ENCODE peak calls at places on chromosome 6, in four cellular contexts. W, Z, X and S are unnamed samples.

GRCh38 chr6:167566711-167567141 is 241.8 kb downstream of the TTLL2 start:
- DNase-seq in W (no peak), Z (no peak), X (no peak), S (no peak)

GRCh38 chr6:818191-818590 is 125.3 kb upstream of the EXOC2 start:
- DNase-seq in W (no peak), Z (no peak), X (no peak), S (no peak)

GRCh38 chr6:26205161-26205624 is 118.0 kb downstream of the HFE start:
- DNase-seq in W (peak; percentile 76), Z (peak; percentile 76), X (peak; percentile 86), S (peak; percentile 73)

GRCh38 chr6:29736563-29736962 is 13.3 kb downstream of the HLA-F start:
- DNase-seq in W (no peak), Z (no peak), X (no peak), S (no peak)

GRCh38 chr6:15539722-15540270 is 123.0 kb downstream of the DTNBP1 start:
- DNase-seq in W (no peak), Z (no peak), X (no peak), S (no peak)

GRCh38 chr6:152185158-152185574 is 377.7 kb downstream of the ESR1 start:
- DNase-seq in W (no peak), Z (no peak), X (no peak), S (no peak)

GRCh38 chr6:31578461-31579118 is 3.2 kb downstream of the TNF start:
- DNase-seq in W (no peak), Z (no peak), X (no peak), S (no peak)

GRCh38 chr6:170098428-170099170 is 192.3 kb downstream of the DLL1 start:
- DNase-seq in W (peak; percentile 11), Z (peak; percentile 12), X (no peak), S (no peak)

GRCh38 chr6:84798257-84798656 is 33.9 kb upstream of the TBX18 start:
- DNase-seq in W (no peak), Z (no peak), X (no peak), S (no peak)

GRCh38 chr6:3530515-3530914 is 73.7 kb upstream of the SLC22A23 start:
- DNase-seq in W (no peak), Z (no peak), X (no peak), S (no peak)

GRCh38 chr6:64520050-64520449 is 884.4 kb downstream of the PHF3 start:
- DNase-seq in W (no peak), Z (no peak), X (no peak), S (no peak)

GRCh38 chr6:158642097-158642601 is 2.4 kb downstream of the DYNLT1 start:
- DNase-seq in W (no peak), Z (no peak), X (peak; percentile 60), S (peak; percentile 8)

GRCh38 chr6:158644227-158645063 is at the start of gene DYNLT1:
- DNase-seq in W (peak; percentile 99), Z (peak; percentile 91), X (peak; percentile 97), S (peak; percentile 83)

GRCh38 chr6:158640519-158640918 is 4.0 kb downstream of the DYNLT1 start:
- DNase-seq in W (no peak), Z (no peak), X (peak; percentile 20), S (no peak)

GRCh38 chr6:158645064-158646022 is 800 bp upstream of the DYNLT1 start:
- DNase-seq in W (peak; percentile 24), Z (no peak), X (peak; percentile 0), S (no peak)

DNA sequence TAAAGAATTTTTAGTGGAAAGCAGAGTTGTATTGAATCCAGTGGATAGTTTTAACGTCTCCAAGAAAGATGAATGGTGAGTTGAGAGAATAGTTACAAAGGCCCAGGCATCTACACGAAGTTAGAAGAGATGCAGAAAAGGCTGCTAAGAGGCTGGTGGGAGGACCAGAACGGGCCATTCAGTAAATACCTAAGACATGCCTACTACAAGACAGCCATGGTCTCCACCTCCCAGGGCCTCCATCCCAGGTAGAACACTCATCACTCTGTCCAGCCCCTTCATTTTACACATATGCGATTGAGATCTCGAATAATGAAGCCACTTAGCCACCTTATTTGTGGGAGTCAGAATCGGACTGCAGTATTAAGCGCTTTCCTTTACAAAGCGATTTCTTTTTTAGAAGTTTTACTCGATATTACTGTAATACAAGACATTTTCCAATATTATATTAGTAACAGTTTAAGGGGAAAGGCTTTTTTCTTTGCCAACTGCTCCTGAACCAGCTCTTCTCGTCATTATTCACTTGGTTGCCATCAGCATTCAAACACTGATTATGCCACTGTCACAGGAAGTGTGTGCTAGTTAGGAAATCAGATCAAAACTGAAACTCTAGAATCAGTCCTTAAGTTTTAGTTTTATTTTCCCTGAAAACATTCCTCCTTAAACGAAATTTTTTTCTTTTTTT is 1.6 kb downstream of the DYNLT1 start:
- DNase-seq in W (peak; percentile 15), Z (no peak), X (peak; percentile 4), S (peak; percentile 4)
- H3K4me3 ChIP-seq in W (peak overlapping the region; percentile 81), Z (peak overlapping the region; percentile 97), X (peak overlapping the region; percentile 98), S (peak overlapping the region; percentile 77)

GRCh38 chr6:27812078-27812804 is 100.0 kb downstream of the OR2B2 start:
- DNase-seq in W (no peak), Z (no peak), X (no peak), S (no peak)
- H3K4me3 ChIP-seq in W (no peak overlapping the region), Z (no peak overlapping the region), X (no peak overlapping the region), S (no peak overlapping the region)

GRCh38 chr6:138833819-138834539 is 38.1 kb downstream of the ECT2L start:
- DNase-seq in W (no peak), Z (no peak), X (no peak), S (no peak)

GRCh38 chr6:138832182-138832581 is 36.3 kb downstream of the ECT2L start:
- DNase-seq in W (no peak), Z (no peak), X (no peak), S (no peak)

GRCh38 chr6:138824482-138825134 is 28.7 kb downstream of the ECT2L start:
- DNase-seq in W (no peak), Z (no peak), X (no peak), S (no peak)

GRCh38 chr6:138830273-138830672 is 34.4 kb downstream of the ECT2L start:
- DNase-seq in W (no peak), Z (no peak), X (no peak), S (no peak)
- H3K4me3 ChIP-seq in W (no peak overlapping the region), Z (no peak overlapping the region), X (no peak overlapping the region), S (no peak overlapping the region)

GRCh38 chr6:161274488-161274858 is 612 bp upstream of the AGPAT4 start:
- DNase-seq in W (no peak), Z (no peak), X (no peak), S (no peak)
- H3K4me3 ChIP-seq in W (peak overlapping the region; percentile 46), Z (peak overlapping the region; percentile 73), X (peak overlapping the region; percentile 65), S (peak overlapping the region; percentile 61)

DNA sequence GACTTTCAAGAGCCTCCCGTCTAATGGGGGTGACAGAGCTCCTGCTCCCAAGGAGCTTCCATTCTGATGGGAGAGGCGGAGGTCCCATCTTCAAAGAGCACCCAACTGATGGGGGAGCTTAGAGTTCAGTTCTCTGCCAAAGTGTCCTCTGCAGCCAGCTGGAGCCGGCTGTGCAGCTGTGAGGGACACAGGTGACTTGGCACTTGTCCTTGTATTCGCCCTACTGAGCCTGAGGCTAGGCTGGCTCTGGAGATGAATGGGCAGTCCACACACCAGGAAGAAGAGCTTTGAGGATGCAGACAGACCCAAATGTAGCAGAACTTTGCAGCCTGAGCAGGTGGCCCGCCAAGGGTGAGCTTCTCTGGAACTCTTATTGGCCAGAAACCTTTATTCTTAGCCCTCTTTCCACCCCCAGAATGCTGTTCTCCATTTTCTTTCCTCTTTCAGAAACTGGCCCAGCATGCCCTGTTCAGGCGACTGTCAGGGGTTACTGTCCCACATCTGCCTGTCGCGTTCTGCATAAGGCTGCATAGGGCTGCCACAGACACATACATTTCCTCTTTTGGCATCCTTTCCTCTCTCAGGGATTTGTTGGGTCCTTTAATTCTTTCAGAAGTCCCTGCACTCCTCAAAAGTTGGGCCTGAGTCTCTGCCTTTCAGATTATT is 108.7 kb upstream of the LRFN2 start:
- DNase-seq in W (no peak), Z (no peak), X (no peak), S (no peak)
- H3K4me3 ChIP-seq in W (no peak overlapping the region), Z (no peak overlapping the region), X (no peak overlapping the region), S (no peak overlapping the region)

GRCh38 chr6:49570474-49571079 is 20.1 kb downstream of the C6orf141 start:
- DNase-seq in W (no peak), Z (no peak), X (no peak), S (no peak)
- H3K4me3 ChIP-seq in W (no peak overlapping the region), Z (no peak overlapping the region), X (no peak overlapping the region), S (no peak overlapping the region)

GRCh38 chr6:35016417-35017221 is 124.5 kb downstream of the TCP11 start:
- DNase-seq in W (no peak), Z (peak; percentile 55), X (no peak), S (no peak)
- H3K4me3 ChIP-seq in W (no peak overlapping the region), Z (peak overlapping the region; percentile 68), X (peak overlapping the region; percentile 53), S (no peak overlapping the region)

DNA sequence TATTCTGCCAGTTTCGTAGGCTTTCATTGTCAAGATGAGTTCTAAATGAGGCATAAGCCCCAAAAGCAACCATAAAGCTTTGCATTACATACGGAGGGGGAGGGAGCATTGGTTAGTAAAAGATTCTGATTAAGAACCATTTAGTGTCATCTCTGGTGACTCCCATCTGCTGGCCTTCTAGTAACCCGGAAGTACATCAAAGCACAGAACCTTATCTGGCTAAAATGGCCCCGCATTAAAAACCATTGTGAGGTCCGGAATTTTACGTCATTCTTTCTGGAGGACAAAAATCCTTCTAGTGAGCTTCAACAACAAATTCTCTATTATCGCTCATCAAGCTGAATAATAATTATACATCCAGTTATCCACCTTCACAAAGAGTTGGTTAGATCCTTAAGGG is 37.8 kb downstream of the METTL24 start:
- DNase-seq in W (no peak), Z (no peak), X (no peak), S (no peak)
- H3K4me3 ChIP-seq in W (no peak overlapping the region), Z (no peak overlapping the region), X (no peak overlapping the region), S (no peak overlapping the region)

GRCh38 chr6:33077908-33078307 is 2.1 kb downstream of the HLA-DPB1 start:
- DNase-seq in W (no peak), Z (no peak), X (no peak), S (no peak)
- H3K4me3 ChIP-seq in W (peak overlapping the region; percentile 3), Z (no peak overlapping the region), X (peak overlapping the region; percentile 21), S (no peak overlapping the region)